ENCODE peak calls at places on chromosome 1, in seven cellular contexts. M, Q, X, V, I, U and H are unnamed samples.

GRCh38 chr1:161440312-161440894 is 64.9 kb upstream of the FCGR2A start:
- DNase-seq in M (peak), Q (peak), X (peak), V (peak), I (peak), U (peak), H (no peak)

GRCh38 chr1:235297579-235297978 is 30.4 kb downstream of the ARID4B start:
- DNase-seq in M (peak), Q (peak), X (no peak), V (no peak), I (no peak), U (no peak), H (no peak)

GRCh38 chr1:197027359-197027758 is 39.7 kb downstream of the F13B start:
- DNase-seq in M (peak), Q (no peak), X (no peak), V (no peak), I (no peak), U (no peak), H (no peak)

GRCh38 chr1:241857131-241857530 is 9.1 kb downstream of the EXO1 start:
- DNase-seq in M (no peak), Q (no peak), X (no peak), V (no peak), I (no peak), U (no peak), H (no peak)

GRCh38 chr1:206703647-206704046 is 18.9 kb downstream of the MAPKAPK2 start:
- DNase-seq in M (no peak), Q (no peak), X (no peak), V (no peak), I (peak), U (no peak), H (no peak)

GRCh38 chr1:240399381-240399780 is 212.6 kb downstream of the GREM2 start:
- DNase-seq in M (peak), Q (peak), X (no peak), V (peak), I (no peak), U (no peak), H (peak)

GRCh38 chr1:44158871-44159270 is 17.4 kb upstream of the KLF18 start:
- DNase-seq in M (no peak), Q (no peak), X (no peak), V (no peak), I (no peak), U (no peak), H (no peak)

GRCh38 chr1:183622884-183623785 is 12.4 kb downstream of the ARPC5 start:
- DNase-seq in M (peak), Q (peak), X (peak), V (no peak), I (no peak), U (no peak), H (no peak)

GRCh38 chr1:23801338-23801748 is 789 bp upstream of the GALE start:
- DNase-seq in M (no peak), Q (no peak), X (no peak), V (no peak), I (no peak), U (no peak), H (no peak)

GRCh38 chr1:203990118-203990517 is 82.8 kb upstream of the SOX13 start:
- DNase-seq in M (no peak), Q (no peak), X (no peak), V (no peak), I (no peak), U (no peak), H (no peak)

GRCh38 chr1:4962836-4963235 is 308.4 kb downstream of the AJAP1 start:
- DNase-seq in M (no peak), Q (no peak), X (no peak), V (no peak), I (no peak), U (no peak), H (no peak)

GRCh38 chr1:183349201-183349711 is 68.9 kb downstream of the NMNAT2 start:
- DNase-seq in M (peak), Q (no peak), X (peak), V (peak), I (no peak), U (no peak), H (no peak)

GRCh38 chr1:75133754-75134655 is at the start of gene LHX8:
- DNase-seq in M (no peak), Q (no peak), X (no peak), V (no peak), I (no peak), U (no peak), H (no peak)

GRCh38 chr1:200139661-200140250 is 112.2 kb downstream of the NR5A2 start:
- DNase-seq in M (peak), Q (peak), X (no peak), V (peak), I (no peak), U (no peak), H (no peak)

GRCh38 chr1:204409111-204409510 is 2.5 kb downstream of the PPP1R15B start:
- DNase-seq in M (no peak), Q (no peak), X (no peak), V (no peak), I (no peak), U (no peak), H (no peak)

GRCh38 chr1:229344139-229344538 is 1.3 kb upstream of the CCSAP start:
- DNase-seq in M (no peak), Q (no peak), X (no peak), V (no peak), I (no peak), U (no peak), H (no peak)

GRCh38 chr1:228305721-228306152 is 97.9 kb downstream of the OBSCN start:
- DNase-seq in M (no peak), Q (no peak), X (no peak), V (no peak), I (no peak), U (no peak), H (no peak)

GRCh38 chr1:200184196-200184595 is 156.7 kb downstream of the NR5A2 start:
- DNase-seq in M (peak), Q (peak), X (peak), V (peak), I (no peak), U (peak), H (peak)

GRCh38 chr1:61171915-61172485 is 89.6 kb downstream of the NFIA start:
- DNase-seq in M (no peak), Q (no peak), X (no peak), V (no peak), I (no peak), U (no peak), H (no peak)

GRCh38 chr1:2233997-2234761 is 6.1 kb downstream of the SKI start:
- DNase-seq in M (peak), Q (peak), X (peak), V (peak), I (no peak), U (peak), H (peak)

GRCh38 chr1:74799119-74799518 is 66.2 kb downstream of the TYW3 start:
- DNase-seq in M (no peak), Q (no peak), X (no peak), V (no peak), I (no peak), U (no peak), H (no peak)

GRCh38 chr1:199742547-199742946 is 285.0 kb upstream of the NR5A2 start:
- DNase-seq in M (peak), Q (peak), X (no peak), V (peak), I (no peak), U (no peak), H (no peak)

GRCh38 chr1:172269644-172270043 is 150.8 kb upstream of the C1orf105 start:
- DNase-seq in M (no peak), Q (peak), X (no peak), V (no peak), I (no peak), U (no peak), H (no peak)

GRCh38 chr1:223084466-223084865 is 58.6 kb downstream of the TLR5 start:
- DNase-seq in M (no peak), Q (no peak), X (no peak), V (no peak), I (no peak), U (no peak), H (no peak)

GRCh38 chr1:235943581-235944114 is 76.9 kb upstream of the LYST start:
- DNase-seq in M (peak), Q (peak), X (no peak), V (peak), I (no peak), U (no peak), H (no peak)